ENCODE peak calls at places on chromosomes 2 and 18, in seven cellular contexts. F is mesenchymal stem cell, S is IMR-90, X is H9, H is mesendoderm, Q is trophoblast cell, W is H1. Y is an unnamed sample.
A peak's percentile ranks its signal among the peaks of the same experiment; 100 is the strongest.

GRCh38 chr18:58102020-58102419 is 58.0 kb downstream of the NEDD4L start:
- DNase-seq in F (no peak), S (no peak), X (no peak), H (no peak), Q (no peak), W (no peak), Y (no peak)

GRCh38 chr18:37383036-37383788 is 182.4 kb downstream of the CELF4 start:
- DNase-seq in F (no peak), S (no peak), X (peak; percentile 39), H (peak; percentile 26), Q (no peak), W (no peak), Y (no peak)

GRCh38 chr2:18643532-18644462 is 54.4 kb upstream of the NT5C1B start:
- DNase-seq in F (no peak), S (no peak), X (no peak), H (no peak), Q (no peak), W (no peak), Y (no peak)

GRCh38 chr2:94985636-94986035 is 39.9 kb upstream of the MAL start:
- DNase-seq in F (no peak), S (no peak), X (no peak), H (no peak), Q (no peak), W (no peak), Y (no peak)

GRCh38 chr18:36899289-36899688 is 70.4 kb downstream of the KIAA1328 start:
- DNase-seq in F (no peak), S (peak; percentile 27), X (no peak), H (peak; percentile 73), Q (no peak), W (no peak), Y (no peak)

GRCh38 chr2:239455436-239456203 is 54.8 kb upstream of the HDAC4 start:
- DNase-seq in F (no peak), S (no peak), X (peak; percentile 3), H (no peak), Q (no peak), W (no peak), Y (no peak)

GRCh38 chr18:57898506-57899124 is 95.5 kb upstream of the ATP8B1 start:
- DNase-seq in F (peak; percentile 83), S (peak; percentile 94), X (no peak), H (no peak), Q (no peak), W (no peak), Y (no peak)

GRCh38 chr2:37349376-37349775 is 4.9 kb downstream of the QPCT start:
- DNase-seq in F (peak; percentile 65), S (no peak), X (no peak), H (peak; percentile 83), Q (no peak), W (no peak), Y (no peak)

GRCh38 chr2:136000502-136000901 is 15.1 kb upstream of the DARS1 start:
- DNase-seq in F (peak; percentile 13), S (no peak), X (no peak), H (no peak), Q (no peak), W (no peak), Y (no peak)

GRCh38 chr2:238865015-238865719 is 17.3 kb downstream of the TWIST2 start:
- DNase-seq in F (no peak), S (no peak), X (no peak), H (no peak), Q (no peak), W (no peak), Y (no peak)

GRCh38 chr2:189819297-189819704 is 35.1 kb downstream of the PMS1 start:
- DNase-seq in F (peak; percentile 43), S (peak; percentile 81), X (no peak), H (no peak), Q (no peak), W (no peak), Y (no peak)

GRCh38 chr2:173118385-173118784 is 42.7 kb downstream of the MAP3K20 start:
- DNase-seq in F (no peak), S (peak; percentile 47), X (no peak), H (no peak), Q (no peak), W (no peak), Y (no peak)

GRCh38 chr2:99623613-99624012 is 133.8 kb upstream of the REV1 start:
- DNase-seq in F (no peak), S (no peak), X (no peak), H (no peak), Q (no peak), W (no peak), Y (no peak)

GRCh38 chr2:40719414-40719813 is 267.5 kb upstream of the SLC8A1 start:
- DNase-seq in F (no peak), S (no peak), X (no peak), H (no peak), Q (no peak), W (no peak), Y (no peak)

GRCh38 chr2:229456091-229456490 is 185.0 kb upstream of the PID1 start:
- DNase-seq in F (no peak), S (no peak), X (no peak), H (no peak), Q (no peak), W (no peak), Y (no peak)

GRCh38 chr2:120879401-120880295 is 144.0 kb downstream of the GLI2 start:
- DNase-seq in F (no peak), S (no peak), X (no peak), H (no peak), Q (peak; percentile 18), W (no peak), Y (no peak)

GRCh38 chr2:239321596-239322413 is 79.0 kb downstream of the HDAC4 start:
- DNase-seq in F (no peak), S (no peak), X (peak; percentile 8), H (no peak), Q (no peak), W (no peak), Y (no peak)

GRCh38 chr2:71313016-71313766 is 18.4 kb upstream of the ZNF638 start:
- DNase-seq in F (no peak), S (no peak), X (no peak), H (no peak), Q (no peak), W (no peak), Y (no peak)
- H3K79me1 ChIP-seq in F (no peaks in the 10 kb centered on the region), S (no peaks in the 10 kb centered on the region), X (no peaks in the 10 kb centered on the region), H (no peaks in the 10 kb centered on the region), Q (no peaks in the 10 kb centered on the region), W (no peaks in the 10 kb centered on the region), Y (no peaks in the 10 kb centered on the region)

DNA sequence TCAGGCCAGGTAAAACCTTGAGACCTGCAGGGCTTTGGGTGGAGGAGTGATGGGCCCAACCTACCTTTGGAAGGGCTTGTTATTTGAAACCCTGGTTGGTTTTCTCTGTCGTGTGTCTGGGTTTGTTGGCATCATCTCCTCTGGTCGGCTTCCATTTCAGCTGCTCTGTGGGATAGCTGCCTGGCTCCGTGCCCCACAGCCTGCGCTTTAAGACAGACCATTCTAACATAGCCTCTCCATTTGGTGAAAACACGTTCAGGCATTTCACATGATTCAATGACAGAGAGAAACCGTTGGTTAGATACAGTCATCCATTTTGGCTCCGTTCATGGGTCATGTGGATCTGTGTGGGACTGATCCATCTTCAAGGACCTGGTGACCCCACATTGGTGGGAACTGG is 37.0 kb upstream of the LYPD6B start:
- DNase-seq in F (no peak), S (no peak), X (no peak), H (no peak), Q (no peak), W (no peak), Y (no peak)
- H2BK5ac ChIP-seq in F (no peak overlapping the region), S (no peak overlapping the region), X (no peak overlapping the region), H (peak overlapping the region; percentile 44), Q (no peak overlapping the region), W (no peak overlapping the region), Y (no peak overlapping the region)

GRCh38 chr2:237355726-237356125 is 58.2 kb downstream of the COL6A3 start:
- DNase-seq in F (no peak), S (no peak), X (no peak), H (no peak), Q (no peak), W (no peak), Y (no peak)

GRCh38 chr2:237353207-237353606 is 60.8 kb downstream of the COL6A3 start:
- DNase-seq in F (no peak), S (no peak), X (no peak), H (no peak), Q (no peak), W (no peak), Y (no peak)

GRCh38 chr2:237352279-237352845 is 61.6 kb downstream of the COL6A3 start:
- DNase-seq in F (no peak), S (no peak), X (no peak), H (no peak), Q (no peak), W (no peak), Y (no peak)

GRCh38 chr2:237351796-237352195 is 62.2 kb downstream of the COL6A3 start:
- DNase-seq in F (no peak), S (no peak), X (no peak), H (no peak), Q (no peak), W (no peak), Y (no peak)

DNA sequence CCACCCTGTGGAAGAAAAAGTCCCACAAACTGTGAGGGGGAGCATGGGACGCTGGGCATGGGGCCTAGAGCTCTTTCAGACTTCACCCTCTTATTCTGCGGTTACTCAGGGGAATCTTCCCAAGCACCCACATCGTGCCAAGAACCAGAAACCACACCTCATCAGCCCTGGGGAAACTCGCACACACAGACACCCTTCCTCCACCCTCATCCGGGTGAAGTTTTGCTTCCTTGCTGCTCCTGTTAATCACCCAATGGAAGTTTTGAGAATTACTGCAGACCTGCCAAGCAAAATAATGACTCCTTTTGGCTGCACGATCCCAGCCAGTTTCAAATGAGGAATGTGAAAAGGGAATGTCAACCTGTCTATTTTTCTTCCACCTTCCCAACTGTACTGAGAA is 59.0 kb downstream of the COL6A3 start:
- DNase-seq in F (no peak), S (peak; percentile 72), X (no peak), H (no peak), Q (peak; percentile 44), W (no peak), Y (no peak)
- H3K79me1 ChIP-seq in F (no peaks in the 10 kb centered on the region), S (peaks cover 53% of the 10 kb centered on the region), X (no peaks in the 10 kb centered on the region), H (no peaks in the 10 kb centered on the region), Q (peaks cover 32% of the 10 kb centered on the region), W (no peaks in the 10 kb centered on the region), Y (no peaks in the 10 kb centered on the region)

GRCh38 chr2:207446653-207447052 is 83.1 kb upstream of the CREB1 start:
- DNase-seq in F (no peak), S (no peak), X (no peak), H (no peak), Q (no peak), W (no peak), Y (no peak)

GRCh38 chr2:207449673-207450072 is 80.1 kb upstream of the CREB1 start:
- DNase-seq in F (no peak), S (no peak), X (no peak), H (no peak), Q (no peak), W (no peak), Y (no peak)

GRCh38 chr2:207444756-207445155 is 85.0 kb upstream of the CREB1 start:
- DNase-seq in F (no peak), S (no peak), X (no peak), H (no peak), Q (no peak), W (no peak), Y (no peak)

GRCh38 chr2:207450186-207450585 is 79.6 kb upstream of the CREB1 start:
- DNase-seq in F (no peak), S (no peak), X (no peak), H (no peak), Q (no peak), W (no peak), Y (no peak)

DNA sequence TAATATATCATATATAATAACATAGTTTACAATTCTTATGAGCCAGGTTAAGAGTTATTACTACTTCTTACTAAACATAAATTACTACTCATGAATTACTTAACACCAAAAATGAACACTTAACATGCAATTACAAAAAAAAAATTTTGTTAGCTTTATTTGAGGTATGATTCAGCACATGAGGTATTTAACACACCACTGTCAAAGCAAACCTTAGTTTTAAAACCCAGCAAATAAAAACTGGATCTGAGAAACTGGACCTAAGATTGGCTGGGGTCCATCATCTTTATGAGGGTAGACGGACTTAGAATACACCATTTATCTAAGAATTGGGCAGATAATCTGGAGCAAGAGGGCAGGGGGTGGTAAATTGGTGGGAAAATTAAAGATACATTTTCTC is 81.8 kb upstream of the CREB1 start:
- DNase-seq in F (no peak), S (no peak), X (no peak), H (no peak), Q (no peak), W (no peak), Y (no peak)
- H2BK5ac ChIP-seq in F (no peak overlapping the region), S (no peak overlapping the region), X (no peak overlapping the region), H (no peak overlapping the region), Q (no peak overlapping the region), W (no peak overlapping the region), Y (no peak overlapping the region)

Y was measured in neuronal stem cell.